ENCODE peak calls at places on chromosome 10, in eight cellular contexts. One of them, this sample, is unnamed.
A peak's percentile ranks its signal among the peaks of the same experiment; 100 is the strongest.

GRCh38 chr10:6275022-6275997 is 72.6 kb downstream of the PFKFB3 start:
- DNase-seq in stimulated activated CD8-positive, alpha-beta memory T cell treated with anti-CD3 and anti-CD28 coated beads, Interleukin-15, amount 100 ng/mL, for 4 hours: peak; percentile 80
- DNase-seq in endothelial cell: no peak
- DNase-seq in H7: peak; percentile 43
- DNase-seq in AG04449: peak; percentile 92
- DNase-seq in hippocampal formation: peak; percentile 62
- DNase-seq in ecto neural progenitor cell: peak; percentile 60
- DNase-seq in activated naive CD4-positive, alpha-beta T cell: peak; percentile 36
- DNase-seq in this sample: peak; percentile 76

GRCh38 chr10:80660266-80660665 is 122.6 kb downstream of the SH2D4B start:
- DNase-seq in stimulated activated CD8-positive, alpha-beta memory T cell treated with anti-CD3 and anti-CD28 coated beads, Interleukin-15, amount 100 ng/mL, for 4 hours: no peak
- DNase-seq in H7: no peak
- DNase-seq in endothelial cell: no peak
- DNase-seq in AG04449: no peak
- DNase-seq in ecto neural progenitor cell: no peak
- DNase-seq in activated naive CD4-positive, alpha-beta T cell: no peak
- DNase-seq in hippocampal formation: no peak
- DNase-seq in this sample: no peak

GRCh38 chr10:126651461-126651860 is 19.0 kb downstream of the C10orf90 start:
- DNase-seq in ecto neural progenitor cell: no peak
- DNase-seq in activated naive CD4-positive, alpha-beta T cell: no peak
- DNase-seq in H7: no peak
- DNase-seq in endothelial cell: no peak
- DNase-seq in hippocampal formation: no peak
- DNase-seq in AG04449: no peak
- DNase-seq in stimulated activated CD8-positive, alpha-beta memory T cell treated with anti-CD3 and anti-CD28 coated beads, Interleukin-15, amount 100 ng/mL, for 4 hours: no peak
- DNase-seq in this sample: no peak

GRCh38 chr10:100709146-100709545 is 36.2 kb upstream of the PAX2 start:
- DNase-seq in stimulated activated CD8-positive, alpha-beta memory T cell treated with anti-CD3 and anti-CD28 coated beads, Interleukin-15, amount 100 ng/mL, for 4 hours: no peak
- DNase-seq in ecto neural progenitor cell: no peak
- DNase-seq in AG04449: no peak
- DNase-seq in hippocampal formation: no peak
- DNase-seq in H7: no peak
- DNase-seq in endothelial cell: no peak
- DNase-seq in activated naive CD4-positive, alpha-beta T cell: no peak
- DNase-seq in this sample: no peak

GRCh38 chr10:73586583-73586984 is 4.6 kb downstream of the USP54 start:
- DNase-seq in hippocampal formation: no peak
- DNase-seq in activated naive CD4-positive, alpha-beta T cell: no peak
- DNase-seq in stimulated activated CD8-positive, alpha-beta memory T cell treated with anti-CD3 and anti-CD28 coated beads, Interleukin-15, amount 100 ng/mL, for 4 hours: no peak
- DNase-seq in ecto neural progenitor cell: no peak
- DNase-seq in AG04449: peak; percentile 63
- DNase-seq in endothelial cell: no peak
- DNase-seq in H7: no peak
- DNase-seq in this sample: no peak

GRCh38 chr10:29479081-29479917 is 155.5 kb downstream of the SVIL start:
- DNase-seq in endothelial cell: no peak
- DNase-seq in hippocampal formation: no peak
- DNase-seq in H7: no peak
- DNase-seq in activated naive CD4-positive, alpha-beta T cell: no peak
- DNase-seq in ecto neural progenitor cell: no peak
- DNase-seq in stimulated activated CD8-positive, alpha-beta memory T cell treated with anti-CD3 and anti-CD28 coated beads, Interleukin-15, amount 100 ng/mL, for 4 hours: no peak
- DNase-seq in AG04449: no peak
- DNase-seq in this sample: no peak

GRCh38 chr10:104819731-104820130 is 178.6 kb downstream of the SORCS3 start:
- DNase-seq in AG04449: no peak
- DNase-seq in hippocampal formation: no peak
- DNase-seq in stimulated activated CD8-positive, alpha-beta memory T cell treated with anti-CD3 and anti-CD28 coated beads, Interleukin-15, amount 100 ng/mL, for 4 hours: no peak
- DNase-seq in activated naive CD4-positive, alpha-beta T cell: no peak
- DNase-seq in ecto neural progenitor cell: no peak
- DNase-seq in H7: no peak
- DNase-seq in endothelial cell: no peak
- DNase-seq in this sample: no peak

GRCh38 chr10:58511765-58512469 is 755 bp upstream of the BICC1 start:
- DNase-seq in activated naive CD4-positive, alpha-beta T cell: no peak
- DNase-seq in H7: peak; percentile 21
- DNase-seq in ecto neural progenitor cell: peak; percentile 46
- DNase-seq in stimulated activated CD8-positive, alpha-beta memory T cell treated with anti-CD3 and anti-CD28 coated beads, Interleukin-15, amount 100 ng/mL, for 4 hours: no peak
- DNase-seq in AG04449: no peak
- DNase-seq in hippocampal formation: no peak
- DNase-seq in endothelial cell: peak; percentile 3
- DNase-seq in this sample: no peak

GRCh38 chr10:77943086-77943901 is 16.7 kb upstream of the DLG5 start:
- DNase-seq in activated naive CD4-positive, alpha-beta T cell: no peak
- DNase-seq in endothelial cell: no peak
- DNase-seq in AG04449: peak; percentile 51
- DNase-seq in stimulated activated CD8-positive, alpha-beta memory T cell treated with anti-CD3 and anti-CD28 coated beads, Interleukin-15, amount 100 ng/mL, for 4 hours: no peak
- DNase-seq in ecto neural progenitor cell: no peak
- DNase-seq in hippocampal formation: no peak
- DNase-seq in H7: no peak
- DNase-seq in this sample: no peak

GRCh38 chr10:129945941-129946760 is 17.9 kb downstream of the EBF3 start:
- DNase-seq in ecto neural progenitor cell: no peak
- DNase-seq in endothelial cell: no peak
- DNase-seq in activated naive CD4-positive, alpha-beta T cell: no peak
- DNase-seq in H7: no peak
- DNase-seq in AG04449: no peak
- DNase-seq in hippocampal formation: no peak
- DNase-seq in stimulated activated CD8-positive, alpha-beta memory T cell treated with anti-CD3 and anti-CD28 coated beads, Interleukin-15, amount 100 ng/mL, for 4 hours: no peak
- DNase-seq in this sample: no peak

This sample was measured in activated gamma-delta T cell.